ENCODE peak calls at places on chromosomes 1 and 21, in seven cellular contexts. H is tibial nerve, Q is A549, B is neural progenitor cell, R is IMR-90, G is heart right ventricle, U is SK-N-SH. Z is an unnamed sample. For H3K4me1, the result is how much of the 10 kb centered on the place peaks cover.

GRCh38 chr1:232146514-232146913 is 483.4 kb downstream of the SIPA1L2 start:
- DNase-seq in G (no peak), U (no peak), B (no peak), R (no peak), H (no peak), Q (no peak), Z (no peak)

GRCh38 chr1:82838066-82838465 is 1037.3 kb downstream of the ADGRL2 start:
- DNase-seq in R (no peak), H (no peak), U (no peak), Q (no peak), B (peak), G (no peak), Z (no peak)

GRCh38 chr1:18957532-18958295 is 1.2 kb upstream of the IFFO2 start:
- DNase-seq in B (no peak), U (no peak), G (no peak), R (no peak), H (no peak), Q (no peak), Z (no peak)

GRCh38 chr21:28154121-28154520 is 838.6 kb downstream of the LTN1 start:
- DNase-seq in U (no peak), B (no peak), H (no peak), Q (no peak), R (peak), G (no peak), Z (no peak)

GRCh38 chr1:230215049-230215448 is 148.0 kb downstream of the GALNT2 start:
- DNase-seq in Q (no peak), H (peak), G (peak), U (no peak), B (peak), R (peak), Z (peak)

GRCh38 chr1:156492013-156492590 is 8.5 kb downstream of the MEF2D start:
- DNase-seq in U (no peak), H (no peak), G (no peak), R (no peak), B (no peak), Q (no peak), Z (no peak)

GRCh38 chr1:241637046-241637590 is 3.1 kb downstream of the CHML start:
- DNase-seq in G (no peak), H (no peak), Q (no peak), R (peak), U (no peak), B (no peak), Z (no peak)

GRCh38 chr1:21653744-21654100 is 15.4 kb downstream of the RAP1GAP start:
- DNase-seq in R (no peak), Q (no peak), B (no peak), G (no peak), H (no peak), U (no peak), Z (no peak)

GRCh38 chr1:3827813-3828307 is 29.2 kb downstream of the CEP104 start:
- DNase-seq in G (no peak), Q (no peak), U (peak), R (peak), H (no peak), B (peak), Z (no peak)

GRCh38 chr1:33429846-33430750 is 797 bp downstream of the PHC2 start:
- DNase-seq in B (peak), R (no peak), G (peak), U (no peak), Q (peak), H (no peak), Z (peak)

DNA sequence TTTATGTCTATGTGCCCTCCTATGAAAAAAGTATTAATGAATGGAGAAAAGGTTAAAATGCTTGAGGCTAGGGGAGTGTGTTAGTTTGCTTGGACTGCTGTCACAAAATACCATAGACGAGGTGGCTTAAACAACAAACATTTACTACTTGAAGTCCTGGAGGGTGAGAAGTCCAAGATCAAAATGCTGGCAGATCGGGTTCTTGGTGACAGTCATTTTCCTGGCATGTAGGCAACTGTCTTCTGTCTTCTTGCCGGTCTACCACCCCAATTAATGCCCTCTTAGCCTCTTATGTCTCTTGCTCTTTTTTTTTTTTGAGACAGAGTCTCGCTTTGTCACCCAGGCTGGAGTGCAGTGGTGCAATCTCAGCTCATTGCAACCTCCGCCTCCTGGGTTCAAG is 15.0 kb downstream of the ARID1A start:
- DNase-seq in R (no peak), B (no peak), U (no peak), G (no peak), Q (no peak), H (no peak), Z (no peak)
- H3K4me1 ChIP-seq in R (under half), B (under half), U (under half), G (half or more), Q (under half), H (half or more), Z (half or more)

GRCh38 chr1:40042337-40042736 is 1.8 kb downstream of the CAP1 start:
- DNase-seq in R (peak), H (no peak), Q (no peak), B (no peak), G (no peak), U (no peak), Z (no peak)
- H3K4me1 ChIP-seq in R (under half), H (half or more), Q (under half), B (under half), G (half or more), U (under half), Z (half or more)

DNA sequence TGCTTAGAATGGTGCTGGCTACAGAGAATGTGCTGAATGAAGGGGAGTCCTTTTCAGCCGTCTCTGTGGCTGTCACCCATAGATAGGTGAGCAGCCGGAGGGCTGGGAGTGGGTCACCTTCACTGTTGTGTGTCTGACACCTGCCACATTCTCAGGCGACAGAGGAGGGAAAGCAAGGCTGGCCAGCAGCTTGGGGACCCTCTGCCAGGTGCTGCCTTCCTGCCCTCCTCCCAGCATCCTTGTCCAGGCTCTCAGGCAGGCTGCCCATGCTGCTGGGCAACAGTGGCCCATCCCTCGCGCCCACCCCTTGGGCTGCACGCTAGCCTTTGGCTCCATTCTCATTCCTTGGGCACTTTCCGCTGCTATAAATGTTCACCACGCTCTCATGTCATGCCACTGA is 22.1 kb downstream of the CYB5RL start:
- DNase-seq in R (no peak), H (no peak), G (no peak), B (no peak), Q (no peak), U (no peak), Z (no peak)
- H3K4me1 ChIP-seq in R (under half), H (under half), G (under half), B (under half), Q (under half), U (under half), Z (under half)

GRCh38 chr1:48790397-48790796 is 13.7 kb upstream of the BEND5 start:
- DNase-seq in G (no peak), H (no peak), B (no peak), U (no peak), Q (no peak), R (no peak), Z (no peak)

GRCh38 chr1:48794815-48795214 is 18.1 kb upstream of the BEND5 start:
- DNase-seq in G (no peak), U (no peak), Q (no peak), B (no peak), H (no peak), R (no peak), Z (no peak)

GRCh38 chr1:48789903-48790302 is 13.2 kb upstream of the BEND5 start:
- DNase-seq in G (no peak), R (no peak), Q (no peak), U (no peak), B (no peak), H (no peak), Z (no peak)

DNA sequence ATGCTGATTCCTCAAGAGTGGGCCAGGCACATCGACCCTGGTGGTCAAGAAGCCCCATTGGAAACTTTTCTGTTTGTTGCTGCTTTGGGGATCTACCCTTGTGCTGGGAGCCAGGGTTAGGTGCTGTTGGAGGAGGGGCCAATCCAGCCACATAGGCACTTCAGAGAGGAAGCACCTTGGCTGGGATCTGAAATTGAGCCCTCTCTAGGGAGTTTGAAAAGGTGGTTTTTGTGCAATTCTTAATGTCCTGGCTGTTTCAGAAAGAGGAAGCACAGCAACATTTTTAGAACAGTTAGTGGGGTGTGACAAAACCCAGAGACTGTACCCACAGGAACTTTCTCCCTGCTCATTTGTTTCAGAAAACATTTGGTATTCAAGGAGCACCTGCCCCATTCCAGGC is 17.2 kb upstream of the BEND5 start:
- DNase-seq in B (no peak), H (no peak), G (no peak), Q (no peak), U (no peak), R (no peak), Z (no peak)
- H3K4me1 ChIP-seq in B (under half), H (under half), G (under half), Q (under half), U (under half), R (under half), Z (under half)

GRCh38 chr1:41217441-41217840 is 24.7 kb downstream of the SCMH1 start:
- DNase-seq in B (no peak), Q (no peak), H (no peak), R (no peak), U (no peak), G (no peak), Z (no peak)

GRCh38 chr1:41218152-41218551 is 24.0 kb downstream of the SCMH1 start:
- DNase-seq in G (no peak), U (no peak), B (no peak), H (no peak), R (no peak), Q (no peak), Z (no peak)

GRCh38 chr1:41215623-41216022 is 26.5 kb downstream of the SCMH1 start:
- DNase-seq in B (no peak), R (no peak), H (no peak), G (no peak), Q (no peak), U (no peak), Z (no peak)
- H3K4me1 ChIP-seq in B (under half), R (under half), H (under half), G (under half), Q (under half), U (under half), Z (under half)

Z was measured in left ventricle myocardium inferior.